ENCODE peak calls at places on chromosomes 1 and 21, in five cellular contexts. E is RWPE1, I is neural crest cell, J is transverse colon, Z is ovary. B is an unnamed sample.

GRCh38 chr1:35430762-35431161 is 126.4 kb downstream of the KIAA0319L start:
- DNase-seq in E (no peak), I (no peak), J (no peak), Z (no peak), B (no peak)

GRCh38 chr1:161910516-161911077 is 113.1 kb downstream of the OLFML2B start:
- DNase-seq in E (no peak), I (no peak), J (no peak), Z (no peak), B (no peak)

GRCh38 chr1:160179336-160179735 is 11.0 kb upstream of the CASQ1 start:
- DNase-seq in E (no peak), I (no peak), J (no peak), Z (no peak), B (no peak)

GRCh38 chr21:43975469-43976098 is 36.5 kb upstream of the TRAPPC10 start:
- DNase-seq in E (peak), I (peak), J (peak), Z (peak), B (no peak)

GRCh38 chr1:74964508-74964907 is 169.7 kb upstream of the LHX8 start:
- DNase-seq in E (no peak), I (no peak), J (no peak), Z (no peak), B (no peak)

GRCh38 chr21:15840406-15840805 is 110.6 kb downstream of the USP25 start:
- DNase-seq in E (no peak), I (no peak), J (no peak), Z (no peak), B (no peak)

GRCh38 chr1:151888972-151889570 is 20.2 kb downstream of the THEM4 start:
- DNase-seq in E (peak), I (no peak), J (no peak), Z (no peak), B (no peak)

GRCh38 chr1:229156819-229157218 is 114.1 kb upstream of the RAB4A start:
- DNase-seq in E (peak), I (no peak), J (peak), Z (no peak), B (no peak)

GRCh38 chr1:201295861-201296260 is 12.6 kb downstream of the PKP1 start:
- DNase-seq in E (peak), I (no peak), J (no peak), Z (no peak), B (no peak)

GRCh38 chr21:25614441-25614840 is 7.2 kb upstream of the MRPL39 start:
- DNase-seq in E (no peak), I (no peak), J (no peak), Z (no peak), B (no peak)

GRCh38 chr1:37944091-37944763 is 2.6 kb downstream of the INPP5B start:
- DNase-seq in E (no peak), I (no peak), J (no peak), Z (no peak), B (no peak)

GRCh38 chr1:246932366-246932700 is 585 bp upstream of the AHCTF1 start:
- DNase-seq in E (no peak), I (no peak), J (no peak), Z (no peak), B (no peak)

GRCh38 chr1:192903142-192903541 is 94.3 kb downstream of the RGS2 start:
- DNase-seq in E (no peak), I (no peak), J (no peak), Z (no peak), B (no peak)

GRCh38 chr1:245046764-245047163 is 108.0 kb upstream of the KIF26B start:
- DNase-seq in E (no peak), I (no peak), J (no peak), Z (no peak), B (no peak)

GRCh38 chr21:32459972-32460371 is 47.5 kb downstream of the EVA1C start:
- DNase-seq in E (no peak), I (no peak), J (no peak), Z (no peak), B (peak)

GRCh38 chr1:157360021-157360390 is 192.3 kb downstream of the FCRL5 start:
- DNase-seq in E (no peak), I (no peak), J (no peak), Z (no peak), B (no peak)

GRCh38 chr1:163315773-163316374 is 5.9 kb upstream of the NUF2 start:
- DNase-seq in E (peak), I (peak), J (peak), Z (no peak), B (no peak)

GRCh38 chr1:117572546-117572945 is 33.3 kb upstream of the TENT5C start:
- DNase-seq in E (no peak), I (no peak), J (peak), Z (no peak), B (no peak)

GRCh38 chr1:16324456-16324890 is 27.8 kb downstream of the FBXO42 start:
- DNase-seq in E (peak), I (no peak), J (no peak), Z (no peak), B (no peak)

GRCh38 chr1:49906365-49906764 is 117.4 kb downstream of the AGBL4 start:
- DNase-seq in E (no peak), I (no peak), J (no peak), Z (no peak), B (no peak)

GRCh38 chr1:31949862-31950261 is 11.7 kb upstream of the PTP4A2 start:
- DNase-seq in E (no peak), I (no peak), J (no peak), Z (no peak), B (no peak)

GRCh38 chr1:185317034-185317885 is at the start of gene IVNS1ABP:
- DNase-seq in E (peak), I (peak), J (peak), Z (peak), B (peak)

GRCh38 chr1:185317886-185318310 is 855 bp upstream of the IVNS1ABP start:
- DNase-seq in E (peak), I (no peak), J (peak), Z (no peak), B (no peak)

GRCh38 chr1:185314416-185314815 is 2.6 kb downstream of the IVNS1ABP start:
- DNase-seq in E (no peak), I (no peak), J (no peak), Z (no peak), B (no peak)

GRCh38 chr1:185315364-185316108 is 1.5 kb downstream of the IVNS1ABP start:
- DNase-seq in E (no peak), I (no peak), J (peak), Z (no peak), B (no peak)

GRCh38 chr1:185316163-185317033 is 645 bp downstream of the IVNS1ABP start:
- DNase-seq in E (peak), I (peak), J (peak), Z (peak), B (peak)
- TF ChIP-seq CTCF in E (no peak), I (no peak), J (no peak), Z (peak), B (peak)

GRCh38 chr1:2528016-2528415 is 1.6 kb upstream of the PANK4 start:
- DNase-seq in E (no peak), I (no peak), J (no peak), Z (peak), B (no peak)
- TF ChIP-seq CTCF in E (no peak), I (no peak), J (no peak), Z (no peak), B (no peak)

GRCh38 chr1:54080598-54081049 is 27.2 kb downstream of the TCEANC2 start:
- DNase-seq in E (no peak), I (no peak), J (no peak), Z (no peak), B (no peak)

GRCh38 chr1:54077359-54077758 is 24.0 kb downstream of the TCEANC2 start:
- DNase-seq in E (no peak), I (no peak), J (no peak), Z (no peak), B (no peak)

GRCh38 chr1:54084794-54085193 is 31.4 kb downstream of the TCEANC2 start:
- DNase-seq in E (no peak), I (no peak), J (no peak), Z (no peak), B (no peak)

GRCh38 chr1:54086754-54087153 is 33.3 kb downstream of the TCEANC2 start:
- DNase-seq in E (no peak), I (no peak), J (no peak), Z (no peak), B (no peak)

DNA sequence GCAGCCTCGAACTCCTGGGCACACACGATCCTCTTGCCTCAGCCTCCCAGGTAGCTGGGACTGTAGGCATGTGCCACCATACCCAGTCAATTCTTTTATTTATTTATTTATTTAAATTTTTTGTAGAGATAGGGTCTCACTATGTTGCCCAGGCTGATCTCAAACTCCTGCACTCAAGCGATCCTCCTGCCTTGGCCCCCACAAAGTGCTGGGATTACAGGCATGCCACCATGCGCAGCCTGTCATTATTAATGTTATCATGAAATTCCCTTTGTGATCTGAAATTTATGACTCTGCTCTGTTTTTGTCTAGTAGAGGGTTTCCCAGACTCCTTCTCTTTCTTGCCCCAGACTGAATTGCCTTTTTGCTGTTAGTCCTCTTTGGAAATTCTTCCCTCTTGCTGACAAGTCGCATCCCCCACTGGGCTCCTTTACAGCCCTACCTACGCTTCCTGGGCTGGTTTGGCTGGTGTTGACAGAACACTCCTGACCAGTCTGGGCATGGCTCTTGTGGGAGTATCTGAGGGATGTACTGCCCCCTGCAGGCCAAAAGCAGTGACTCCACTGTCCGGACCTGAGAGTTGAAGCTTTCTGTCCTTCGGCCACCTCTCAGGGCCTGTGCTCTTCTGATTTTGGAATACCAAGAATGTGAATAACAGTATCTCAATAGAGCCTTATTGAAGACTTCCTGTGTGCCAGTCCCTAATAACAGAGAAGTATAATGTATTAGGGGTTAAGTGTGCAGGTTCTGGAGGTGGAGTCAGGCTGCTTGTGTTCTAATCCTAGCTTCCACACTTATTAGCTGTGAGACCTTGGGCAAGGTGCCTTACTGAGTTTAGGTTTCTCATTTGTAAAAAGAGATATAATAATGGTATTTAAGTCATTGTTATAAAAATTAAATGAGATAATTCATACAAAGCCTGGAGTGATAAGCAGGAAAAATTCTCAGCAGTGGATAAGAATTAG is 28.2 kb downstream of the TCEANC2 start:
- DNase-seq in E (peak), I (peak), J (peak), Z (peak), B (no peak)
- TF ChIP-seq CTCF in E (peak), I (peak), J (peak), Z (no peak), B (peak)

GRCh38 chr1:156286061-156286460 is 1.9 kb downstream of the TMEM79 start:
- DNase-seq in E (no peak), I (no peak), J (no peak), Z (no peak), B (peak)
- TF ChIP-seq CTCF in E (no peak), I (no peak), J (no peak), Z (no peak), B (no peak)

GRCh38 chr1:239765163-239765562 is 326.5 kb upstream of the FMN2 start:
- DNase-seq in E (no peak), I (no peak), J (no peak), Z (no peak), B (no peak)
- TF ChIP-seq CTCF in E (no peak), I (no peak), J (no peak), Z (no peak), B (no peak)

DNA sequence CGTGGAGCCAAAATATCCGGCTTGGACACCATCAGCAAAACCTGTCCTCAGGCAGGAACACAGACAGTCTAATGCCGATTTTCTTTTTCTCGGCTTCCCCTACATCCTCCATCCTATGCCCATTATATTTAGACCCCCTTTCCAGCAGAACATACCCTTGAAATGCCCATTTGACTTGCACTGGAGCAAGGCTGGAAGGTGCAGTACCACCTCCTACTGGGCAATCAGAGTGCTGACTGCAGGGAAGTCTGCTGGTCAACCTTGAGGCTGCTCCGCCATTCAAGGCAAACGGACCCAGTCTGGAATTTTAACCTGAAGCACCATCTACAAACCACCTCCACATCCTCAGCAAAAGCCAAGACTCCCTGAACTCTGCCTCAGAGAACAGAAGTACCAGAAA is 79.5 kb downstream of the TIAM1 start:
- DNase-seq in E (no peak), I (no peak), J (no peak), Z (no peak), B (no peak)
- TF ChIP-seq CTCF in E (no peak), I (no peak), J (no peak), Z (no peak), B (peak)

DNA sequence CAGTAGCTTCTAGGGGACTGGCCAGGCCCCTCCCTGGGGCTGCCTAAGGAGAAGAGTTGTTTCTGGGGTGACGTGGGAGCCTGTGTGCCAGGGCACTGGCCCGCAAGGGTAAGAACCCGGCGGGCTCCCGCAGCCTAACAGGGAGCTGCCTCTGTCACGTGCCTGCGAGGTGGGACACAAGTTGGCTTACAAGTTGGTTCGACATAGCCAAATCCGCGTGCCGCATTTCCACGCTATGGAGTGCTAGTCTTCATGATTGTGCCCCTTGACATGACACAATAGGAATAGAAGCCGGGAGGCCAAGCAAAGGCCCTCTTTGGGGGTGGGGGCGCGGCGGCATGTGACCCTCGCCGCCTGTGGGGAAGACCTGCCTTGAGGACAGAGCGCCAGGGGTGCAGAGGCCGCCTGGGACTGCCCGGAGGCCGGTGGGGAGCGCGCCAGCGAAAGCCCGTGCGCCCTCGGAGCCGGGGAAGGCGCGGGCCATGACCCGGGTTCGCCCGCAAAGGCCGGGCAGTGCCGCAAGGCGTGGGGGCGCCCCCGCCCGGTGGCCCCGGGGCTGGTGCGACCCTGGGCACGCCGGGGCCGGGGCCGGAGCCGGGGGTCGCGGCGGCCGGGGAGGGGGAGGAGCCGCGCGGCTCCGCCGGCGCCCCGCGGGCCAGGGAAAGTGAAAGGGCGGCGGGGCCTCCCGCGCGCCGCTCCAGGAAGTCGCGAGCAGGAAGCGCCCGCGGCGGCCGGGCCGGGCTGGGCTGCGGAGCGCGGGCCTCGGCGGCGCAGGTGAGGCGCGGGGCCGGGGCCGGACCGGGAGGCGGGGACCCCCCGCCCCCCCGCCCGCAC is at the start of gene SLC37A1:
- DNase-seq in E (peak), I (peak), J (no peak), Z (peak), B (no peak)
- TF ChIP-seq CTCF in E (no peak), I (no peak), J (no peak), Z (no peak), B (peak)

GRCh38 chr1:101652476-101652875 is 344.2 kb downstream of the OLFM3 start:
- DNase-seq in E (no peak), I (no peak), J (no peak), Z (no peak), B (no peak)

GRCh38 chr1:101653482-101653946 is 343.2 kb downstream of the OLFM3 start:
- DNase-seq in E (no peak), I (no peak), J (peak), Z (no peak), B (no peak)
- TF ChIP-seq CTCF in E (peak), I (peak), J (no peak), Z (no peak), B (peak)

DNA sequence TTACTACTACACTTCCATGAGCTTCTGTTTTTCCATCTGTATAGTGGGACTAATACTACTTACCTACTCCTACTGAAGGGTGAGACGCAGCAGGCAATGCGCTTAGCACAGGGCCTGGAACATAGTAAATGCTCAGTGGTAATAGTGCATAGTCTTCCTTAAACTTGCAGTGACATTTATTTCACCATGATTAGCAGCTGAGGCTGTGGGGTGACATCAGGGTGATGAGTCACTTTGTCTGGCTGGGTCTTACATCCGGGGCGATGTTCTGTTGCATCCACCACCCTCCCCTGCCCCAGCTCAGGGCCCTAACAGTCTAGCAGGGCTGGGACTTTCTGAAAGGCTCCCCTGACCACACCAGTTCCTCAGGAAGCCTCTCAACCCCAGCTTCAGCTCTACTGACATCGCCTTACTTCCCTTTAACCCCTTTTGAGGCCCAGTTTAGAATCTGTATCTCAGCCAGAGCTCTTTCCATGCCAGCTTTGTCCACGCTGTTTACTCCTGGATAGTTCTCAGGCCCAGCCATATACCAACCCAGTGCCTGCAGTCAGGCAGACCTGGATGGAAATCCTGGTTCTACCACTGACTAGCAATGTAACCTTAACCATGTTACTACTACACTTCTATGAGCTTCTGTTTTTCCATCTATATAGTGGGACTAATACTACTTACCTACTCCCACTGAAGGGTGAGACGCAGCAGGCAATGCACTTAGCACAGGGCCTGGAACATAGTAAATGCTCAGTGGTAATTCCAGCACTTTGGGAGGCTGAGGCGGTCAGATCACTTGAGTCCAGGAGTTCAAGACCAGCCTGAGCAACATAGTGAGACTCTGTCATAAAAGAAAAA is 66.3 kb downstream of the CD58 start:
- DNase-seq in E (peak), I (no peak), J (peak), Z (no peak), B (no peak)
- TF ChIP-seq CTCF in E (no peak), I (no peak), J (no peak), Z (no peak), B (no peak)

GRCh38 chr1:12618661-12619395 is 818 bp upstream of the DHRS3 start:
- DNase-seq in E (peak), I (no peak), J (peak), Z (peak), B (no peak)
- TF ChIP-seq CTCF in E (no peak), I (no peak), J (no peak), Z (peak), B (no peak)